ENCODE peak calls at places on chromosome 10, in nine cellular contexts. T, K, C, I, J, D, R, L and Q are unnamed samples.
A peak's percentile ranks its signal among the peaks of the same experiment; 100 is the strongest.

GRCh38 chr10:77770081-77770867 is 132.7 kb upstream of the KCNMA1 start:
- DNase-seq in T (no peak), I (no peak), J (no peak), K (no peak), D (no peak), C (no peak), L (no peak), R (no peak), Q (no peak)

GRCh38 chr10:65769828-65770227 is 1156.0 kb upstream of the LRRTM3 start:
- DNase-seq in I (no peak), R (no peak), J (no peak), K (no peak), T (no peak), C (peak; percentile 0), L (no peak), D (no peak), Q (no peak)

GRCh38 chr10:95908450-95908849 is 675 bp downstream of the CC2D2B start:
- DNase-seq in J (no peak), D (no peak), C (no peak), K (no peak), I (no peak), R (no peak), L (no peak), T (no peak), Q (no peak)

GRCh38 chr10:52525761-52526160 is 211.7 kb downstream of the DKK1 start:
- DNase-seq in J (no peak), T (peak; percentile 76), L (no peak), K (no peak), C (peak; percentile 81), I (peak; percentile 37), D (no peak), R (no peak), Q (no peak)

GRCh38 chr10:56874950-56875349 is 513.9 kb upstream of the ZWINT start:
- DNase-seq in K (no peak), D (no peak), L (no peak), T (no peak), C (no peak), R (no peak), J (no peak), I (no peak), Q (no peak)

GRCh38 chr10:47230482-47230881 is 69.5 kb upstream of the GDF10 start:
- DNase-seq in I (no peak), L (no peak), T (no peak), C (no peak), D (no peak), J (no peak), R (no peak), K (no peak), Q (no peak)

GRCh38 chr10:89837173-89838001 is 136.0 kb downstream of the KIF20B start:
- DNase-seq in K (no peak), I (no peak), C (peak; percentile 42), D (no peak), T (peak; percentile 9), J (no peak), L (peak; percentile 75), R (peak; percentile 87), Q (no peak)

GRCh38 chr10:36281871-36282331 is 639.8 kb upstream of the FZD8 start:
- DNase-seq in D (no peak), J (no peak), I (no peak), K (no peak), T (peak; percentile 18), C (peak; percentile 5), L (no peak), R (no peak), Q (no peak)

GRCh38 chr10:13724484-13724883 is 137.7 kb downstream of the PRPF18 start:
- DNase-seq in J (no peak), K (no peak), L (no peak), I (no peak), R (no peak), C (peak; percentile 36), D (no peak), T (peak; percentile 79), Q (no peak)

GRCh38 chr10:124600051-124600880 is 138.6 kb downstream of the LHPP start:
- DNase-seq in D (no peak), C (no peak), I (no peak), R (peak; percentile 76), J (no peak), T (no peak), L (peak; percentile 71), K (no peak), Q (peak; percentile 82)

GRCh38 chr10:95443636-95444035 is 117.5 kb downstream of the SORBS1 start:
- DNase-seq in K (no peak), I (no peak), L (no peak), C (no peak), D (no peak), R (no peak), J (no peak), T (no peak), Q (no peak)

GRCh38 chr10:73060173-73060572 is 36.5 kb downstream of the P4HA1 start:
- DNase-seq in T (no peak), K (no peak), R (no peak), J (no peak), D (no peak), L (no peak), I (no peak), C (no peak), Q (no peak)
- TF ChIP-seq CTCF in T (no peak), K (no peak), R (no peak), J (no peak), D (no peak), L (no peak), I (no peak), C (no peak), Q (no peak)

GRCh38 chr10:58267713-58268453 is at the start of gene IPMK:
- DNase-seq in D (peak; percentile 97), R (peak; percentile 99), T (peak; percentile 74), J (peak; percentile 83), C (peak; percentile 88), L (peak; percentile 98), K (peak; percentile 86), I (peak; percentile 49), Q (peak; percentile 97)
- TF ChIP-seq CTCF in D (no peak), R (no peak), T (no peak), J (no peak), C (no peak), L (no peak), K (no peak), I (no peak), Q (no peak)

GRCh38 chr10:118721005-118721876 is 33.5 kb downstream of the CACUL1 start:
- DNase-seq in D (peak; percentile 74), L (no peak), J (peak; percentile 66), K (peak; percentile 46), C (peak; percentile 27), T (peak; percentile 79), I (no peak), R (no peak), Q (no peak)
- TF ChIP-seq CTCF in D (peak; percentile 89), L (peak; percentile 69), J (peak; percentile 91), K (peak; percentile 81), C (peak; percentile 68), T (peak; percentile 71), I (peak; percentile 67), R (peak; percentile 83), Q (peak; percentile 98)

GRCh38 chr10:104123397-104123796 is 1.4 kb downstream of the SFR1 start:
- DNase-seq in J (no peak), T (peak; percentile 59), I (no peak), C (no peak), D (no peak), K (no peak), L (no peak), R (no peak), Q (no peak)
- TF ChIP-seq CTCF in J (peak; percentile 46), T (peak; percentile 61), I (peak; percentile 44), C (peak; percentile 40), D (peak; percentile 34), K (peak; percentile 42), L (no peak), R (no peak), Q (peak; percentile 76)

DNA sequence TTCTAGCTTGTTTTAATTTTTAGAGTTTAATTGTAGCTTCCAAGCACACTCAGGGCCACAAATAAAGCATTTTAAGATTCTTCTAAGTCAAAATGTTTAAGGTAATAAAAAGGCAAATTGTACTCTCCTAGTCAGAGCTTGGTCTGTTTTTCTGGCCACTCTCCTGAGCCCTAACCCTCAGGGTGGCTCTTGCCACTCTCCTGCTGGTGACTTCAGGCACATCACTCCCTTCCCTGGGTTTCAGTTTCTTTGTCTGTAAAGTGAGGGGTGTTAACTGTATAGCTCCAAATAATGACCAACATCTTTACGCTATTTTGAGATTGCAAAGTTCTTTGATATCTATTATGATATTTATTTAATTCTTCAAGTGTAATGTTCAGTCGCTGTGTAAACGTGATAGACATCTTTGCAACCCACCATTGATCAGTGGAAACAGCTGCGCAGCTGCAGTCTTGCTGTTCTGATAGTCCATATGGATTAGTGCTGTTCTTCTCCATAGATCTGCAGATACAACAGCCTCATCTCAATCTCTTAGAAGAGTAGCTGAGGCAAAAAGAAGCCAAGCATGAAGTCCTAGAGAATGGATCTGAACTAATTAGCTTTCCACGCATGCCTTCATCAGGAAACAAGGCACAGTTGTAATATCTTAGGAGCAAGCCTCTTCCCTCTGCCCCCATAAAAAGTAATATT is 189.9 kb downstream of the PLPP4 start:
- DNase-seq in T (no peak), L (no peak), I (no peak), K (no peak), D (no peak), R (no peak), C (no peak), J (no peak), Q (no peak)
- TF ChIP-seq CTCF in T (peak; percentile 17), L (no peak), I (no peak), K (no peak), D (no peak), R (no peak), C (no peak), J (peak; percentile 31), Q (no peak)

GRCh38 chr10:50951451-50951850 is 66.0 kb upstream of the A1CF start:
- DNase-seq in R (no peak), D (no peak), C (no peak), I (no peak), K (no peak), L (no peak), T (no peak), J (no peak), Q (no peak)
- TF ChIP-seq CTCF in R (no peak), D (no peak), C (no peak), I (no peak), K (no peak), L (no peak), T (no peak), J (no peak), Q (no peak)

GRCh38 chr10:7710446-7710845 is 7.3 kb downstream of the ITIH2 start:
- DNase-seq in K (no peak), I (no peak), R (no peak), L (no peak), C (no peak), T (no peak), D (no peak), J (no peak), Q (no peak)
- TF ChIP-seq CTCF in K (no peak), I (no peak), R (no peak), L (no peak), C (no peak), T (no peak), D (no peak), J (no peak), Q (no peak)

GRCh38 chr10:80457554-80458262 is 3.6 kb downstream of the TSPAN14 start:
- DNase-seq in I (no peak), C (no peak), J (no peak), R (peak; percentile 65), L (peak; percentile 63), D (no peak), T (no peak), K (no peak), Q (no peak)
- TF ChIP-seq CTCF in I (no peak), C (no peak), J (peak; percentile 21), R (no peak), L (no peak), D (no peak), T (no peak), K (peak; percentile 38), Q (no peak)